ENCODE peak calls at places on chromosomes 4 and X, in nine cellular contexts. Q is upper lobe of left lung, G is HCT116, R is HL-60, B is suprapubic skin, S is stomach, O is breast epithelium, K is SK-N-SH, Y is transverse colon. F is an unnamed sample.

GRCh38 chr4:76420311-76420710 is 630 bp downstream of the CCDC158 start:
- DNase-seq in Q (no peak), G (no peak), R (no peak), B (no peak), S (no peak), O (no peak), K (peak; percentile 39), Y (no peak), F (no peak)

GRCh38 chrX:13476384-13476783 is 93.0 kb upstream of the EGFL6 start:
- DNase-seq in Q (no peak), G (no peak), R (no peak), B (no peak), S (no peak), O (no peak), K (no peak), Y (no peak), F (no peak)

GRCh38 chrX:123971963-123972362 is 10.5 kb downstream of the STAG2 start:
- DNase-seq in Q (no peak), G (no peak), R (no peak), B (no peak), S (no peak), O (no peak), K (no peak), Y (no peak), F (no peak)

GRCh38 chr4:38811307-38811706 is 6.7 kb upstream of the TLR1 start:
- DNase-seq in Q (no peak), G (no peak), R (no peak), B (no peak), S (no peak), O (no peak), K (no peak), Y (no peak), F (no peak)

GRCh38 chr4:25440478-25441030 is 63.5 kb downstream of the ANAPC4 start:
- DNase-seq in Q (peak; percentile 54), G (no peak), R (no peak), B (no peak), S (peak; percentile 65), O (no peak), K (no peak), Y (no peak), F (no peak)

GRCh38 chrX:155246748-155247147 is 17.5 kb downstream of the RAB39B start:
- DNase-seq in Q (no peak), G (no peak), R (no peak), B (no peak), S (no peak), O (no peak), K (no peak), Y (no peak), F (no peak)

GRCh38 chrX:66961665-66962064 is 322.8 kb upstream of the EDA2R start:
- DNase-seq in Q (no peak), G (no peak), R (no peak), B (no peak), S (no peak), O (no peak), K (no peak), Y (no peak), F (no peak)

GRCh38 chrX:19629541-19629940 is 114.2 kb upstream of the MAP3K15 start:
- DNase-seq in Q (no peak), G (no peak), R (no peak), B (no peak), S (no peak), O (no peak), K (peak; percentile 10), Y (no peak), F (peak; percentile 13)

GRCh38 chr4:74897390-74897789 is 35.5 kb upstream of the PARM1 start:
- DNase-seq in Q (no peak), G (peak; percentile 6), R (no peak), B (no peak), S (no peak), O (no peak), K (no peak), Y (no peak), F (no peak)

GRCh38 chrX:67520671-67521070 is 23.1 kb upstream of the AR start:
- DNase-seq in Q (no peak), G (no peak), R (no peak), B (no peak), S (no peak), O (no peak), K (no peak), Y (no peak), F (no peak)

GRCh38 chrX:63581906-63582305 is 203.1 kb downstream of the ARHGEF9 start:
- DNase-seq in Q (no peak), G (no peak), R (no peak), B (no peak), S (no peak), O (no peak), K (no peak), Y (no peak), F (no peak)

GRCh38 chr4:174071591-174071990 is 211.9 kb downstream of the FBXO8 start:
- DNase-seq in Q (no peak), G (no peak), R (no peak), B (no peak), S (no peak), O (no peak), K (no peak), Y (no peak), F (no peak)

GRCh38 chrX:107674480-107675364 is 46.4 kb downstream of the PRPS1 start:
- DNase-seq in Q (peak; percentile 77), G (no peak), R (no peak), B (peak; percentile 95), S (peak; percentile 58), O (peak; percentile 63), K (no peak), Y (peak; percentile 69), F (no peak)

GRCh38 chrX:150282953-150283352 is 80.2 kb upstream of the MAMLD1 start:
- DNase-seq in Q (no peak), G (no peak), R (no peak), B (no peak), S (no peak), O (no peak), K (no peak), Y (no peak), F (no peak)

GRCh38 chrX:68196939-68197791 is 236.1 kb downstream of the OPHN1 start:
- DNase-seq in Q (peak; percentile 24), G (peak; percentile 37), R (no peak), B (no peak), S (no peak), O (no peak), K (peak; percentile 58), Y (peak; percentile 15), F (peak; percentile 13)

GRCh38 chr4:15719506-15719905 is 16.6 kb downstream of the BST1 start:
- DNase-seq in Q (peak; percentile 69), G (no peak), R (no peak), B (no peak), S (no peak), O (no peak), K (no peak), Y (no peak), F (no peak)

GRCh38 chr4:15718465-15718864 is 15.6 kb downstream of the BST1 start:
- DNase-seq in Q (no peak), G (no peak), R (no peak), B (no peak), S (no peak), O (no peak), K (no peak), Y (no peak), F (no peak)

GRCh38 chr4:15718959-15719358 is 16.1 kb downstream of the BST1 start:
- DNase-seq in Q (no peak), G (no peak), R (no peak), B (no peak), S (no peak), O (no peak), K (no peak), Y (no peak), F (no peak)

GRCh38 chr4:15717126-15717525 is 14.3 kb downstream of the BST1 start:
- DNase-seq in Q (no peak), G (no peak), R (no peak), B (no peak), S (no peak), O (no peak), K (no peak), Y (no peak), F (no peak)

DNA sequence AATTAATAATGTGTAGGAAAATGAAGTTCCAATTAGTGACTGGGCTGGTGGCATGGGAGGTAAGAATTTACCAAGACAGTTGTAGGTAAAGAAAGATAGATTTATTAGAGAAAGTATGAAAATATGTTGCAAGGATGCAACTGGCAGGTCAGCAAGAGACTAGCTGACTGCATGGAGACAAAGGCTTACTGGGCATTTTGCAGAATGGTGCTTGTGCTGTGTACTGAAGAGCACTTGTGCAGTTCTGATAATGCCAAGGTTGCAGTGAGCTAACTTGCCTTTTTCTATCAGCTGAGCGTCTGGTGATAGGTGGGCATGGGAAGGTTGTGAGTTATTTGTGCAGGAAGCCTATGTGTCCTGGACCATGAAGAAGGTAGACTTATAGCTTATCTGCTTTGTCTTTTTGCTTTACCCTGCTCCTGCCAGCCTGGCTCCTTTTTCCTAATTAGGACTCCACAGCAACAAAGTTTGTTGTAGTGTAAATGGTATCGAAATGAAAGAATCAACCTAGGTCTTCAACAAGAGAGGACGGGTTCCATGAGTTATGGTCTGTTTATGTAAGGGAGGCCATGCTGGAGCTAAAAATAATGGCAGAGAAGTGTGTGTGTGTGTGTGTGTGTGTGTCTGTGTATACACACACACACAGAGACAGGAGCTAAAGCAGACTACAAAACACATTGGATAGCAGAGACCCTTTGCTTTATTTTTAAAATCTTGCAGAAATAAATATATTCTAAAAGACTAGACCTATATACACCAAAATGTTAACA is 15.0 kb downstream of the BST1 start:
- DNase-seq in Q (peak; percentile 39), G (no peak), R (no peak), B (no peak), S (no peak), O (no peak), K (no peak), Y (no peak), F (no peak)
- TF ChIP-seq POLR2AphosphoS5 in Q (no peak), G (no peak), R (no peak), B (no peak), S (no peak), O (no peak), K (no peak), Y (peak; percentile 13), F (no peak)

GRCh38 chr4:3199661-3200422 is 49.1 kb upstream of the MSANTD1 start:
- DNase-seq in Q (no peak), G (no peak), R (no peak), B (peak; percentile 75), S (no peak), O (no peak), K (no peak), Y (no peak), F (no peak)
- TF ChIP-seq POLR2AphosphoS5 in Q (no peak), G (no peak), R (no peak), B (peak; percentile 23), S (no peak), O (no peak), K (no peak), Y (no peak), F (no peak)

GRCh38 chr4:95059630-95060029 is 301.9 kb downstream of the BMPR1B start:
- DNase-seq in Q (no peak), G (no peak), R (no peak), B (no peak), S (no peak), O (no peak), K (peak; percentile 22), Y (no peak), F (no peak)
- TF ChIP-seq POLR2AphosphoS5 in Q (no peak), G (no peak), R (no peak), B (no peak), S (no peak), O (no peak), K (peak; percentile 17), Y (no peak), F (no peak)

DNA sequence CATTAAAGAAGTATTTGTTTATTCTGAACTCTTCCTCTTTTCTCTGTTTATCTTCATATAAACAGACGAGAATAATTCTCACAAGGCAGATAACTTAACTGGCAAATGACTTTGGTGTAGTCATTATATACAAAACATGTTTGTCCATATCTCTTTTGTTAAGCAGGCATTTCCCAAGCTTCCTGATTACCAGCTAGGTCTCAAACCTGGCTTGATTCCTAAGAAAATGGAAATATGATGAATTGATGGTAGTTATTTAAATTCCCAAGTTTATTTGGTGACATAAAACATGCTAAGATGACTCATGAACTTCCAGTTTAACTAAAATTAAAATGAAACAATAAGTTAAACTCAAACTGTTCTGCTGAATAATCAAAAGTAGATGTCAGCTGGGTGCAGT is 96.8 kb downstream of the ARSJ start:
- DNase-seq in Q (no peak), G (no peak), R (no peak), B (no peak), S (no peak), O (no peak), K (no peak), Y (no peak), F (no peak)
- TF ChIP-seq POLR2AphosphoS5 in Q (no peak), G (no peak), R (no peak), B (no peak), S (no peak), O (no peak), K (no peak), Y (no peak), F (no peak)

F was measured in GM12892.